ENCODE peak calls at places on chromosomes 3 and 15, in eight cellular contexts. C is epithelial cell of esophagus; K is HCT116; O is stimulated activated CD8-positive, alpha-beta memory T cell treated with anti-CD3 and anti-CD28 coated beads, Interleukin-4, amount 100 ng/mL, for 4 hours; W is cardiac fibroblast; T is NCI-H2081; B is RWPE1; M is stimulated activated CD4-positive, alpha-beta T cell treated with anti-CD3 and anti-CD28 coated beads, TNF-alpha, amount 100 ng/mL, for 24 hours. U is an unnamed sample.

GRCh38 chr3:120162400-120162799 is 68.2 kb upstream of the GSK3B start:
- DNase-seq in K (no peak), T (no peak), W (peak; percentile 62), C (peak; percentile 35), B (no peak), M (no peak), O (no peak), U (no peak)

GRCh38 chr3:139225551-139225950 is 118.3 kb upstream of the MRPS22 start:
- DNase-seq in O (no peak), W (no peak), K (no peak), T (no peak), B (no peak), M (no peak), C (no peak), U (no peak)

GRCh38 chr3:24416224-24416623 is 78.4 kb downstream of the THRB start:
- DNase-seq in M (no peak), O (no peak), T (no peak), B (no peak), K (no peak), W (no peak), C (no peak), U (no peak)

GRCh38 chr15:37101634-37102314 is 1.4 kb upstream of the MEIS2 start:
- DNase-seq in O (no peak), T (peak; percentile 85), K (peak; percentile 21), M (no peak), C (peak; percentile 53), B (peak; percentile 53), W (peak; percentile 78), U (no peak)

GRCh38 chr3:133561682-133562081 is 11.8 kb upstream of the CDV3 start:
- DNase-seq in O (no peak), W (no peak), T (no peak), K (no peak), M (no peak), C (no peak), B (no peak), U (no peak)

GRCh38 chr15:88300018-88300549 is 43.5 kb upstream of the NTRK3 start:
- DNase-seq in M (no peak), C (no peak), T (no peak), B (no peak), W (no peak), O (no peak), K (no peak), U (no peak)

GRCh38 chr3:32434206-32434605 is 42.6 kb downstream of the CMTM7 start:
- DNase-seq in C (no peak), M (no peak), B (no peak), O (no peak), W (no peak), K (no peak), T (no peak), U (no peak)

GRCh38 chr3:53740946-53741345 is 105.3 kb downstream of the CHDH start:
- DNase-seq in B (no peak), O (no peak), T (no peak), M (no peak), K (no peak), C (no peak), W (no peak), U (no peak)

GRCh38 chr3:46464326-46465195 is at the start of gene LTF:
- DNase-seq in M (no peak), B (no peak), T (no peak), K (no peak), C (no peak), W (no peak), O (no peak), U (no peak)

GRCh38 chr15:60923925-60924324 is 305.2 kb downstream of the RORA start:
- DNase-seq in M (no peak), W (no peak), B (no peak), T (no peak), O (no peak), C (no peak), K (no peak), U (no peak)

GRCh38 chr15:73839699-73840098 is 33.7 kb upstream of the TBC1D21 start:
- DNase-seq in W (no peak), T (no peak), C (no peak), B (no peak), O (no peak), M (no peak), K (no peak), U (no peak)

GRCh38 chr15:101013769-101014223 is 94.6 kb downstream of the LRRK1 start:
- DNase-seq in B (no peak), W (no peak), T (peak; percentile 19), C (no peak), M (no peak), O (no peak), K (no peak), U (no peak)

GRCh38 chr3:125322166-125322565 is 53.0 kb downstream of the ZNF148 start:
- DNase-seq in W (no peak), O (no peak), B (peak; percentile 30), K (no peak), T (peak; percentile 75), M (no peak), C (peak; percentile 12), U (no peak)

GRCh38 chr3:132290833-132291232 is 26.4 kb upstream of the ACP3 start:
- DNase-seq in T (no peak), C (peak; percentile 61), M (no peak), K (no peak), O (no peak), W (peak; percentile 78), B (peak; percentile 9), U (no peak)

GRCh38 chr15:99749386-99749785 is 16.1 kb upstream of the LYSMD4 start:
- DNase-seq in W (peak; percentile 49), O (no peak), C (peak; percentile 47), M (no peak), B (no peak), T (no peak), K (no peak), U (no peak)

GRCh38 chr3:78343221-78343620 is 1303.3 kb downstream of the ROBO2 start:
- DNase-seq in M (no peak), T (no peak), B (no peak), W (no peak), O (no peak), C (no peak), K (no peak), U (no peak)

GRCh38 chr3:12335421-12335820 is 46.6 kb downstream of the PPARG start:
- DNase-seq in T (no peak), O (no peak), M (no peak), C (no peak), B (no peak), W (no peak), K (no peak), U (no peak)

GRCh38 chr3:52831500-52832301 is 1.2 kb upstream of the ITIH4 start:
- DNase-seq in B (peak; percentile 60), C (peak; percentile 76), K (peak; percentile 68), M (no peak), T (peak; percentile 9), O (no peak), W (peak; percentile 85), U (no peak)

GRCh38 chr3:150170843-150171513 is 200.3 kb upstream of the PFN2 start:
- DNase-seq in T (no peak), B (no peak), O (no peak), K (no peak), W (no peak), M (no peak), C (no peak), U (no peak)

GRCh38 chr3:46845860-46846623 is 17.2 kb downstream of the MYL3 start:
- DNase-seq in B (peak; percentile 7), W (peak; percentile 57), C (peak; percentile 50), K (no peak), M (peak; percentile 68), O (peak; percentile 51), T (no peak), U (peak; percentile 84)

GRCh38 chr3:72447059-72447946 is 400.9 kb downstream of the SHQ1 start:
- DNase-seq in B (peak; percentile 82), K (peak; percentile 59), M (peak; percentile 90), W (peak; percentile 83), T (peak; percentile 79), O (peak; percentile 86), C (peak; percentile 92), U (peak; percentile 93)

GRCh38 chr3:13559751-13560540 is 11.0 kb downstream of the FBLN2 start:
- DNase-seq in O (no peak), T (no peak), W (no peak), B (peak; percentile 5), K (no peak), C (peak; percentile 24), M (no peak), U (no peak)

GRCh38 chr3:58058654-58059263 is 50.5 kb downstream of the FLNB start:
- DNase-seq in K (no peak), T (no peak), M (no peak), B (no peak), C (no peak), O (no peak), W (peak; percentile 56), U (no peak)